ENCODE peak calls at places on chromosomes 7 and 10, in ten cellular contexts. R is ELR; L is RWPE1; X is kidney tubule cell; F is dorsolateral prefrontal cortex; B is stimulated activated CD4-positive, alpha-beta T cell treated with anti-CD3 and anti-CD28 coated beads, Interleukin-12 subunit alpha, Interleukin-12 subunit beta, amount 100 ng/mL, for 4 hours; S is H9; Q is T-helper 9 cell; D is testis; E is erythroblast. N is an unnamed sample.

GRCh38 chr7:22934473-22935065 is 79.4 kb downstream of the HYCC1 start:
- DNase-seq in R (peak; percentile 49), L (no peak), X (peak; percentile 58), F (no peak), B (no peak), S (no peak), Q (no peak), D (no peak), E (no peak), N (no peak)

GRCh38 chr7:104296900-104297299 is 31.5 kb upstream of the LHFPL3 start:
- DNase-seq in R (no peak), L (no peak), X (peak; percentile 66), F (no peak), B (no peak), S (no peak), Q (no peak), D (no peak), E (no peak), N (no peak)

GRCh38 chr10:69318997-69319727 is 40.9 kb downstream of the HK1 start:
- DNase-seq in R (peak; percentile 79), L (no peak), X (peak; percentile 66), F (peak; percentile 60), B (peak; percentile 76), S (no peak), Q (peak; percentile 69), D (peak; percentile 68), E (peak; percentile 82), N (peak; percentile 63)

GRCh38 chr7:101576993-101577392 is 52.1 kb downstream of the MYL10 start:
- DNase-seq in R (peak; percentile 42), L (no peak), X (no peak), F (no peak), B (no peak), S (peak; percentile 23), Q (no peak), D (no peak), E (no peak), N (peak; percentile 24)

GRCh38 chr10:109931153-109931552 is 7.8 kb upstream of the XPNPEP1 start:
- DNase-seq in R (no peak), L (no peak), X (no peak), F (peak; percentile 10), B (no peak), S (no peak), Q (no peak), D (no peak), E (no peak), N (no peak)

GRCh38 chr7:95723583-95724180 is 48.7 kb upstream of the DYNC1I1 start:
- DNase-seq in R (peak; percentile 59), L (peak; percentile 50), X (peak; percentile 68), F (peak; percentile 14), B (no peak), S (peak; percentile 55), Q (no peak), D (peak; percentile 63), E (peak; percentile 11), N (no peak)

GRCh38 chr7:140310337-140311002 is 87.9 kb downstream of the SLC37A3 start:
- DNase-seq in R (no peak), L (no peak), X (no peak), F (no peak), B (no peak), S (no peak), Q (no peak), D (no peak), E (no peak), N (no peak)

GRCh38 chr10:117673208-117673607 is 130.7 kb downstream of the EMX2 start:
- DNase-seq in R (no peak), L (no peak), X (no peak), F (no peak), B (no peak), S (no peak), Q (no peak), D (no peak), E (no peak), N (no peak)

GRCh38 chr7:158097511-158098124 is 490.0 kb downstream of the PTPRN2 start:
- DNase-seq in R (no peak), L (no peak), X (no peak), F (no peak), B (no peak), S (no peak), Q (no peak), D (no peak), E (no peak), N (no peak)

GRCh38 chr10:49323171-49323895 is 24.4 kb downstream of the C10orf71 start:
- DNase-seq in R (no peak), L (no peak), X (no peak), F (no peak), B (no peak), S (no peak), Q (no peak), D (no peak), E (no peak), N (peak; percentile 41)

GRCh38 chr7:65978891-65979582 is 3.0 kb downstream of the GUSB start:
- DNase-seq in R (no peak), L (no peak), X (no peak), F (no peak), B (no peak), S (no peak), Q (no peak), D (no peak), E (no peak), N (no peak)

GRCh38 chr10:104515670-104516199 is 125.4 kb upstream of the SORCS3 start:
- DNase-seq in R (no peak), L (no peak), X (no peak), F (no peak), B (no peak), S (peak; percentile 47), Q (no peak), D (no peak), E (no peak), N (no peak)

GRCh38 chr10:119705434-119705831 is 20.4 kb upstream of the INPP5F start:
- DNase-seq in R (no peak), L (no peak), X (no peak), F (no peak), B (no peak), S (no peak), Q (no peak), D (no peak), E (no peak), N (no peak)

GRCh38 chr10:29807407-29807806 is 172.6 kb upstream of the SVIL start:
- DNase-seq in R (peak; percentile 91), L (peak; percentile 85), X (peak; percentile 95), F (no peak), B (no peak), S (no peak), Q (no peak), D (no peak), E (no peak), N (no peak)

GRCh38 chr7:148410905-148411304 is 179.7 kb upstream of the C7orf33 start:
- DNase-seq in R (no peak), L (no peak), X (no peak), F (no peak), B (no peak), S (no peak), Q (no peak), D (no peak), E (no peak), N (no peak)

GRCh38 chr10:43851030-43851429 is 202.3 kb upstream of the ZNF32 start:
- DNase-seq in R (no peak), L (no peak), X (no peak), F (no peak), B (no peak), S (no peak), Q (no peak), D (no peak), E (no peak), N (no peak)

GRCh38 chr7:16753102-16753931 is at the start of gene TSPAN13:
- DNase-seq in R (peak; percentile 78), L (peak; percentile 95), X (peak; percentile 97), F (peak; percentile 78), B (peak; percentile 47), S (peak; percentile 97), Q (peak; percentile 20), D (peak; percentile 93), E (peak; percentile 87), N (peak; percentile 95)

GRCh38 chr7:1245596-1245995 is 12.9 kb downstream of the UNCX start:
- DNase-seq in R (no peak), L (no peak), X (no peak), F (no peak), B (no peak), S (no peak), Q (no peak), D (no peak), E (no peak), N (no peak)

GRCh38 chr7:153297141-153297540 is 537.6 kb downstream of the ACTR3B start:
- DNase-seq in R (no peak), L (no peak), X (no peak), F (no peak), B (no peak), S (no peak), Q (no peak), D (no peak), E (no peak), N (no peak)

GRCh38 chr10:131901181-131901829 is 497 bp downstream of the PPP2R2D start:
- DNase-seq in R (peak; percentile 53), L (no peak), X (peak; percentile 51), F (peak; percentile 25), B (peak; percentile 45), S (no peak), Q (peak; percentile 34), D (peak; percentile 62), E (peak; percentile 73), N (peak; percentile 62)

GRCh38 chr7:105473163-105473562 is 48.9 kb downstream of the PUS7 start:
- DNase-seq in R (peak; percentile 59), L (no peak), X (peak; percentile 29), F (no peak), B (no peak), S (no peak), Q (no peak), D (peak; percentile 20), E (no peak), N (no peak)

GRCh38 chr7:1823376-1824150 is 153.5 kb downstream of the ELFN1 start:
- DNase-seq in R (no peak), L (no peak), X (no peak), F (no peak), B (no peak), S (peak; percentile 24), Q (no peak), D (peak; percentile 9), E (no peak), N (no peak)

GRCh38 chr10:78973901-78974408 is 94.8 kb upstream of the ZMIZ1 start:
- DNase-seq in R (peak; percentile 69), L (peak; percentile 88), X (peak; percentile 67), F (peak; percentile 73), B (peak; percentile 38), S (peak; percentile 88), Q (peak; percentile 25), D (peak; percentile 74), E (peak; percentile 72), N (peak; percentile 90)

GRCh38 chr7:69814421-69814962 is 216.2 kb downstream of the AUTS2 start:
- DNase-seq in R (no peak), L (no peak), X (no peak), F (peak; percentile 79), B (no peak), S (peak; percentile 32), Q (no peak), D (peak; percentile 68), E (no peak), N (peak; percentile 57)